ENCODE peak calls at places on chromosomes 4 and X, in eight cellular contexts. I is cardiac muscle cell, D is kidney epithelial cell, P is brain microvascular endothelial cell, L is A549, R is AG10803, M is progenitor cell of endocrine pancreas, K is lower lobe of right lung. V is an unnamed sample.

GRCh38 chr4:5051692-5052423 is 578 bp downstream of the STK32B start:
- DNase-seq in I (peak; percentile 1), D (no peak), P (peak; percentile 7), L (peak; percentile 40), R (peak; percentile 40), M (no peak), K (peak; percentile 47), V (no peak)

GRCh38 chrX:83501003-83501402 is 7.1 kb upstream of the POU3F4 start:
- DNase-seq in I (no peak), D (no peak), P (no peak), L (no peak), R (no peak), M (no peak), K (no peak), V (no peak)

GRCh38 chr4:88009871-88010270 is 2.4 kb downstream of the PKD2 start:
- DNase-seq in I (no peak), D (no peak), P (no peak), L (no peak), R (no peak), M (no peak), K (no peak), V (no peak)

GRCh38 chr4:24583451-24584174 is 741 bp downstream of the DHX15 start:
- DNase-seq in I (peak; percentile 71), D (no peak), P (peak; percentile 42), L (peak; percentile 65), R (peak; percentile 34), M (peak; percentile 59), K (peak; percentile 62), V (no peak)

GRCh38 chrX:682892-683291 is 52.3 kb downstream of the SHOX start:
- DNase-seq in I (no peak), D (no peak), P (no peak), L (no peak), R (no peak), M (no peak), K (no peak), V (no peak)

GRCh38 chr4:101670897-101671296 is 119.6 kb upstream of the BANK1 start:
- DNase-seq in I (no peak), D (no peak), P (no peak), L (no peak), R (peak; percentile 30), M (no peak), K (no peak), V (no peak)

GRCh38 chr4:6939761-6940743 is 30.4 kb downstream of the TBC1D14 start:
- DNase-seq in I (no peak), D (no peak), P (no peak), L (no peak), R (no peak), M (no peak), K (peak; percentile 51), V (no peak)

GRCh38 chr4:77073981-77074865 is 1.6 kb downstream of the CCNI start:
- DNase-seq in I (no peak), D (no peak), P (no peak), L (no peak), R (no peak), M (no peak), K (no peak), V (no peak)

GRCh38 chr4:28973591-28974350 is 1746.4 kb upstream of the PCDH7 start:
- DNase-seq in I (peak; percentile 2), D (no peak), P (peak; percentile 20), L (no peak), R (no peak), M (no peak), K (no peak), V (no peak)

GRCh38 chr4:56215901-56216300 is 171.4 kb downstream of the AASDH start:
- DNase-seq in I (no peak), D (no peak), P (peak; percentile 47), L (peak; percentile 12), R (peak; percentile 17), M (no peak), K (no peak), V (no peak)

GRCh38 chrX:63784346-63784901 is 590 bp downstream of the ARHGEF9 start:
- DNase-seq in I (no peak), D (no peak), P (no peak), L (no peak), R (no peak), M (no peak), K (no peak), V (no peak)

GRCh38 chrX:44915361-44915868 is 42.4 kb downstream of the KDM6A start:
- DNase-seq in I (no peak), D (no peak), P (no peak), L (no peak), R (no peak), M (no peak), K (no peak), V (no peak)

GRCh38 chr4:132504438-132504837 is 644.7 kb upstream of the PCDH10 start:
- DNase-seq in I (no peak), D (peak; percentile 12), P (no peak), L (no peak), R (no peak), M (no peak), K (no peak), V (no peak)

GRCh38 chr4:11074581-11075241 is 354.0 kb downstream of the HS3ST1 start:
- DNase-seq in I (no peak), D (no peak), P (no peak), L (no peak), R (no peak), M (no peak), K (no peak), V (no peak)

GRCh38 chr4:6362896-6363295 is 93.2 kb downstream of the WFS1 start:
- DNase-seq in I (peak; percentile 85), D (no peak), P (peak; percentile 6), L (no peak), R (peak; percentile 9), M (peak; percentile 80), K (no peak), V (no peak)

GRCh38 chr4:5753766-5754528 is 42.9 kb downstream of the EVC start:
- DNase-seq in I (no peak), D (peak; percentile 92), P (peak; percentile 94), L (peak; percentile 48), R (peak; percentile 83), M (no peak), K (no peak), V (peak; percentile 57)

GRCh38 chr4:152901205-152901604 is 34.9 kb upstream of the FHDC1 start:
- DNase-seq in I (no peak), D (no peak), P (no peak), L (no peak), R (no peak), M (no peak), K (no peak), V (no peak)

GRCh38 chrX:40166582-40166981 is 68.8 kb upstream of the BCOR start:
- DNase-seq in I (no peak), D (no peak), P (no peak), L (no peak), R (peak; percentile 76), M (no peak), K (no peak), V (no peak)

GRCh38 chrX:43000121-43000520 is 222.2 kb upstream of the PPP1R2C start:
- DNase-seq in I (no peak), D (no peak), P (no peak), L (no peak), R (no peak), M (no peak), K (no peak), V (no peak)

GRCh38 chrX:670596-670995 is 40.0 kb downstream of the SHOX start:
- DNase-seq in I (no peak), D (no peak), P (no peak), L (no peak), R (no peak), M (no peak), K (no peak), V (no peak)

GRCh38 chr4:10421344-10422055 is 35.7 kb downstream of the ZNF518B start:
- DNase-seq in I (no peak), D (no peak), P (no peak), L (no peak), R (no peak), M (no peak), K (no peak), V (no peak)

GRCh38 chrX:17939724-17940123 is 78.6 kb upstream of the RAI2 start:
- DNase-seq in I (no peak), D (no peak), P (no peak), L (no peak), R (no peak), M (no peak), K (no peak), V (no peak)

DNA sequence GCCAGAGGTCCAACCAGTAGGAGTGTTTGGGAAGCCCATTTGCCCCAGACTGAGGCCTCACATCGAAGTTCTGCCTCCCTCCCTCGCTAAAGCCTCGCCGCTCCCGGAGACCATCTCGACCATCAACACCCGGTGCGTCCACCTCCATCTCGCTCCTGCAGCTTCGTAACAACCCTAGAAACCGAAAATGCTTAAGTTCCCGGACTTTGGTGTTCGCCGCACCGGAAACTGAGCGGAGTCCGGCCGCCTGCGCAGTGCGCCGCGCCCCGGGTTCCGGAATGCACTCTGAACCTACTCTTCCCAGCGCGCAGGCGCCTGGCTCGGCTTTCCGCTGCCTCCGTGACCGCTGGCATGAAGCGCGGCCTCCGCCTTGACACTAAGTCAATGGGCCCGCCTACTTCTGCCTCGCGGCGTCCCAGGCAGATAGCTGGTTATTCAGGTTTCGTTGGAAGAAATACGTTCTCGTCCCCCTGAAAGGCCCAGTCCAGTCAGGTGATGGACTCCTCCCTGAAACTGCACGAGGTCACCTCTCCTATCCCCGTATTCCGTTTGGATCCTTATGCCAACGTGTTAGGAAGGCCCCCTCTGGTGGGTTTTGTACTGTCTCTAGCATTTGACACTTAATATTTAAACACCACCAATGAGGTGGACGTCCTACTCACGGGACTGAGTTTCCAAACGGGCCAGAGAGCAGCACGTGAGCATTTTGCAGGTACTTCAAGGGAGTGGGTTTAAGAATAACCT is 21.4 kb downstream of the FABP2 start:
- DNase-seq in I (peak; percentile 95), D (peak; percentile 77), P (peak; percentile 90), L (peak; percentile 93), R (peak; percentile 91), M (peak; percentile 90), K (peak; percentile 99), V (peak; percentile 77)
- TF ChIP-seq CTCF in I (peak; percentile 28), D (peak; percentile 8), P (peak; percentile 30), L (peak; percentile 10), R (peak; percentile 28), M (peak; percentile 36), K (no peak), V (no peak)

GRCh38 chr4:8269535-8270417 is at the start of gene HTRA3:
- DNase-seq in I (peak; percentile 73), D (no peak), P (no peak), L (no peak), R (no peak), M (peak; percentile 32), K (no peak), V (no peak)
- TF ChIP-seq CTCF in I (no peak), D (no peak), P (no peak), L (no peak), R (no peak), M (no peak), K (no peak), V (no peak)

GRCh38 chr4:27000820-27001219 is 140.2 kb downstream of the STIM2 start:
- DNase-seq in I (peak; percentile 25), D (no peak), P (no peak), L (peak; percentile 14), R (no peak), M (no peak), K (no peak), V (no peak)
- TF ChIP-seq CTCF in I (peak; percentile 16), D (peak; percentile 36), P (peak; percentile 44), L (no peak), R (no peak), M (peak; percentile 60), K (no peak), V (no peak)

DNA sequence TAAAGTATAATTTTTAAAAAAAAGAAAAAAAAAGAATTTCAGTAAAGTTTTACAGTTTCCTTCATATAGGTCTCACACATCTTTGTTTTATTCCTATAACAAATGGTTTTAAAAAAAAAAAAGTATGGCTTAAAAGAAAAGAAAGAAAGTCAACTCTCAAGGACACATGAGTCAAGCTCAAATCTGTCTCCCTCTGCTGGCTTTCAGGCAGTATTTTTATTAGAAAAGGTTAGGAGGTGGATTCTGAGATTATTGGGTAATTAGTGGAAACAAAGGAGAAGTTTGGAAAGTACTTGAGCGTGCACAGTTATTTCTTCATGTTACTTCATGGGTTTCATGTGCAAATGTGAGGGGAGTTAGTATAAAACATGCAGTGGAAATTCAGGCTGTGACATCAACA is 36.6 kb upstream of the BTC start:
- DNase-seq in I (no peak), D (no peak), P (no peak), L (peak; percentile 2), R (no peak), M (no peak), K (no peak), V (no peak)
- TF ChIP-seq CTCF in I (peak; percentile 26), D (peak; percentile 21), P (peak; percentile 48), L (no peak), R (peak; percentile 18), M (peak; percentile 27), K (no peak), V (no peak)